ENCODE peak calls at places on chromosomes 1 and 21, in four cellular contexts. One of them, this sample, is unnamed.
A peak's percentile ranks its signal among the peaks of the same experiment; 100 is the strongest.

GRCh38 chr21:42688841-42689371 is 35.5 kb downstream of the PDE9A start:
- DNase-seq in K562: peak; percentile 70
- DNase-seq in HepG2: no peak
- DNase-seq in GM12878: no peak
- DNase-seq in this sample: no peak

GRCh38 chr1:108858541-108858940 is 1.6 kb upstream of the AKNAD1 start:
- DNase-seq in HepG2: no peak
- DNase-seq in K562: no peak
- DNase-seq in GM12878: no peak
- DNase-seq in this sample: no peak

GRCh38 chr1:21532992-21533534 is 23.8 kb downstream of the ALPL start:
- DNase-seq in K562: no peak
- DNase-seq in HepG2: peak; percentile 27
- DNase-seq in GM12878: no peak
- DNase-seq in this sample: no peak

GRCh38 chr1:6603424-6603850 is 768 bp upstream of the KLHL21 start:
- DNase-seq in GM12878: no peak
- DNase-seq in HepG2: peak; percentile 54
- DNase-seq in K562: no peak
- DNase-seq in this sample: peak; percentile 64

GRCh38 chr1:111620412-111620971 is 903 bp downstream of the RAP1A start:
- DNase-seq in HepG2: no peak
- DNase-seq in K562: no peak
- DNase-seq in GM12878: no peak
- DNase-seq in this sample: peak; percentile 45

GRCh38 chr1:113040718-113041412 is 32.1 kb upstream of the LRIG2 start:
- DNase-seq in GM12878: no peak
- DNase-seq in K562: no peak
- DNase-seq in HepG2: no peak
- DNase-seq in this sample: no peak

GRCh38 chr21:39142972-39143371 is 40.3 kb downstream of the PSMG1 start:
- DNase-seq in HepG2: no peak
- DNase-seq in K562: no peak
- DNase-seq in GM12878: no peak
- DNase-seq in this sample: no peak

GRCh38 chr1:24957016-24957807 is 27.1 kb upstream of the RUNX3 start:
- DNase-seq in HepG2: no peak
- DNase-seq in K562: no peak
- DNase-seq in GM12878: no peak
- DNase-seq in this sample: no peak

GRCh38 chr1:211738709-211739301 is 63.4 kb upstream of the NEK2 start:
- DNase-seq in K562: no peak
- DNase-seq in GM12878: no peak
- DNase-seq in HepG2: no peak
- DNase-seq in this sample: no peak

GRCh38 chr1:15944308-15945010 is 31.4 kb downstream of the ZBTB17 start:
- DNase-seq in HepG2: no peak
- DNase-seq in GM12878: no peak
- DNase-seq in K562: no peak
- DNase-seq in this sample: peak; percentile 52

GRCh38 chr1:56908619-56909340 is 54.2 kb downstream of the C8A start:
- DNase-seq in GM12878: no peak
- DNase-seq in K562: no peak
- DNase-seq in HepG2: peak; percentile 82
- DNase-seq in this sample: no peak

GRCh38 chr1:30422251-30422650 is 301.1 kb downstream of the MATN1 start:
- DNase-seq in K562: no peak
- DNase-seq in GM12878: no peak
- DNase-seq in HepG2: no peak
- DNase-seq in this sample: no peak

GRCh38 chr1:41739061-41739955 is 179.4 kb downstream of the HIVEP3 start:
- DNase-seq in HepG2: no peak
- DNase-seq in K562: no peak
- DNase-seq in GM12878: peak; percentile 66
- DNase-seq in this sample: no peak

GRCh38 chr1:39576016-39576657 is 453 bp downstream of the PABPC4 start:
- DNase-seq in K562: peak; percentile 74
- DNase-seq in HepG2: no peak
- DNase-seq in GM12878: no peak
- DNase-seq in this sample: peak; percentile 39

GRCh38 chr1:196732526-196732925 is 42.1 kb upstream of the CFHR3 start:
- DNase-seq in GM12878: no peak
- DNase-seq in HepG2: peak; percentile 18
- DNase-seq in K562: peak; percentile 17
- DNase-seq in this sample: peak; percentile 63

GRCh38 chr1:46652321-46653100 is 15.7 kb downstream of the ATPAF1 start:
- DNase-seq in HepG2: no peak
- DNase-seq in K562: no peak
- DNase-seq in GM12878: no peak
- DNase-seq in this sample: no peak

GRCh38 chr1:64293820-64294219 is 90.4 kb downstream of the UBE2U start:
- DNase-seq in GM12878: no peak
- DNase-seq in HepG2: no peak
- DNase-seq in K562: no peak
- DNase-seq in this sample: no peak

GRCh38 chr1:159172599-159173291 is 1.3 kb downstream of the CADM3 start:
- DNase-seq in K562: no peak
- DNase-seq in GM12878: no peak
- DNase-seq in HepG2: no peak
- DNase-seq in this sample: peak; percentile 86

GRCh38 chr1:234770031-234770795 is 160.2 kb upstream of the IRF2BP2 start:
- DNase-seq in GM12878: no peak
- DNase-seq in K562: no peak
- DNase-seq in HepG2: no peak
- DNase-seq in this sample: no peak

GRCh38 chr1:212700892-212701819 is 1.5 kb upstream of the BATF3 start:
- DNase-seq in K562: peak; percentile 11
- DNase-seq in GM12878: no peak
- DNase-seq in HepG2: no peak
- DNase-seq in this sample: peak; percentile 72

DNA sequence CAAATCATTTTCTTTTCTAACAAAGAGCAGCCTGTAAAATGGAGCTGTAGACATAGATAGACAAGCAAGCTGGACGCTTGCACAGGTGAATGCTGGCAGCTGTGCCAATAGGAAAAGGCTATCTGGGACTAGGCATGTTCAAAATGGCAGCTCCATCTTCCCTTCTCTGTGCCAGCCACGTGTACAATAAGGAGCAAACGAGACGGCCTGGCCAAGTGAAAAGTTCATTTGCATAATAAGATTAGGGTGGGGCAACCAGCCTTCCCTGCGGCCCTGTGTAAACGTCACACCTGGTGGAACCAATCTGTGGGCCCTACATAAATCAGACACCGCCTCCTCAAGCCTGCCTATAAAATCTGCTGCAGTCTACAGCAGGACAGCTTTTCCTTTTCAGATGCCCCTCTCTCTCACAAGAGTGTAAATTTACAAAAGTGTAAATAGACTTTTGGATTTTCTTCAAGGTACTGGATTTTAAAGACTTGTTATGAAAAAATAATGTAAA is 16.6 kb upstream of the EDEM3 start:
- DNase-seq in GM12878: no peak
- DNase-seq in K562: peak; percentile 27
- DNase-seq in HepG2: no peak
- DNase-seq in this sample: no peak
- TF ChIP-seq JUNB in GM12878: no peak
- TF ChIP-seq JUNB in K562: no peak
- TF ChIP-seq JUNB in HepG2: no peak
- TF ChIP-seq JUNB in this sample: no peak

DNA sequence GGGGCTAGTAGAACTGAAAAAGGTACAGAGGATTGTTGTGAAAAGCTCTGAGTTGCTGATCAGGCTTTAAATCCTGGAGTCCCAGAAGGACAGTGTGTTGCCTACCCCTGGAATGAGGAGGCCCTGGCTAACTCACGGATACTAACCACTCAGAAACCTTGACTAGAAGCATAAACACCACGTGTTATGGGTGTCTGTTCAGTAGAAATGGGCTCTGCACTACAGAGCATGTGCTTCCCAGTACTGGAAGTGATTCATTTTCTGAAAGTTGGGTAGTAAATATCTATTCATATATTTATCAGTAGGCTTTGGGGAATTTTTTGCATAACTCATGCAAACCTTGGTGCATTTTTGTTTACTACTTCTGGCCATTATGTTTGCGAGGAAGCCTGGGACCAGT is 15.1 kb upstream of the CLCA1 start:
- DNase-seq in GM12878: no peak
- DNase-seq in K562: no peak
- DNase-seq in HepG2: no peak
- DNase-seq in this sample: no peak
- H3K27me3 ChIP-seq in GM12878: no peaks in the 10 kb centered on the region
- H3K27me3 ChIP-seq in K562: no peaks in the 10 kb centered on the region
- H3K27me3 ChIP-seq in HepG2: no peaks in the 10 kb centered on the region
- H3K27me3 ChIP-seq in this sample: no peaks in the 10 kb centered on the region

GRCh38 chr1:205804605-205805004 is 8.4 kb downstream of the SLC41A1 start:
- DNase-seq in GM12878: no peak
- DNase-seq in HepG2: no peak
- DNase-seq in K562: no peak
- DNase-seq in this sample: no peak
- H3K4me1 ChIP-seq in GM12878: no peaks in the 10 kb centered on the region
- H3K4me1 ChIP-seq in HepG2: peaks cover 7% of the 10 kb centered on the region
- H3K4me1 ChIP-seq in K562: peaks cover 10% of the 10 kb centered on the region
- H3K4me1 ChIP-seq in this sample: peaks cover under 1% of the 10 kb centered on the region

GRCh38 chr21:44845418-44846200 is 27.7 kb upstream of the SUMO3 start:
- DNase-seq in K562: peak; percentile 97
- DNase-seq in GM12878: no peak
- DNase-seq in HepG2: peak; percentile 76
- DNase-seq in this sample: peak; percentile 90
- TF ChIP-seq JUNB in K562: no peak
- TF ChIP-seq JUNB in GM12878: no peak
- TF ChIP-seq JUNB in HepG2: no peak
- TF ChIP-seq JUNB in this sample: no peak

GRCh38 chr1:162722036-162722435 is 68.5 kb upstream of the HSD17B7 start:
- DNase-seq in K562: no peak
- DNase-seq in HepG2: no peak
- DNase-seq in GM12878: no peak
- DNase-seq in this sample: no peak
- H3K27me3 ChIP-seq in K562: no peaks in the 10 kb centered on the region
- H3K27me3 ChIP-seq in HepG2: no peaks in the 10 kb centered on the region
- H3K27me3 ChIP-seq in GM12878: no peaks in the 10 kb centered on the region
- H3K27me3 ChIP-seq in this sample: no peaks in the 10 kb centered on the region

This sample was measured in GM23338.